ENCODE peak calls at places on chromosomes 12 and 14, in seven cellular contexts. One of them, this sample, is unnamed.

GRCh38 chr12:82554529-82554928 is 132.2 kb upstream of the TMTC2 start:
- DNase-seq in esophagus squamous epithelium: no peak
- DNase-seq in tibial nerve: no peak
- DNase-seq in fibroblast of lung: no peak
- DNase-seq in MM.1S: no peak
- DNase-seq in OCI-LY7: no peak
- DNase-seq in kidney: no peak
- DNase-seq in this sample: no peak

GRCh38 chr14:65847065-65847847 is 434.7 kb downstream of the FUT8 start:
- DNase-seq in MM.1S: peak; percentile 28
- DNase-seq in esophagus squamous epithelium: no peak
- DNase-seq in OCI-LY7: peak; percentile 47
- DNase-seq in fibroblast of lung: no peak
- DNase-seq in kidney: no peak
- DNase-seq in tibial nerve: no peak
- DNase-seq in this sample: no peak

GRCh38 chr14:35883677-35884293 is 57.6 kb downstream of the BRMS1L start:
- DNase-seq in fibroblast of lung: peak; percentile 41
- DNase-seq in MM.1S: peak; percentile 8
- DNase-seq in kidney: no peak
- DNase-seq in OCI-LY7: peak; percentile 49
- DNase-seq in tibial nerve: peak; percentile 34
- DNase-seq in esophagus squamous epithelium: no peak
- DNase-seq in this sample: no peak

GRCh38 chr14:23193432-23193831 is 10.0 kb upstream of the SLC7A8 start:
- DNase-seq in OCI-LY7: no peak
- DNase-seq in tibial nerve: no peak
- DNase-seq in kidney: no peak
- DNase-seq in MM.1S: no peak
- DNase-seq in esophagus squamous epithelium: no peak
- DNase-seq in fibroblast of lung: no peak
- DNase-seq in this sample: no peak

GRCh38 chr12:130981156-130981789 is 27.6 kb downstream of the ADGRD1 start:
- DNase-seq in kidney: no peak
- DNase-seq in fibroblast of lung: peak; percentile 3
- DNase-seq in esophagus squamous epithelium: no peak
- DNase-seq in MM.1S: no peak
- DNase-seq in OCI-LY7: peak; percentile 76
- DNase-seq in tibial nerve: no peak
- DNase-seq in this sample: no peak

GRCh38 chr12:28708918-28709371 is 440.1 kb upstream of the FAR2 start:
- DNase-seq in esophagus squamous epithelium: no peak
- DNase-seq in kidney: no peak
- DNase-seq in tibial nerve: peak; percentile 11
- DNase-seq in MM.1S: no peak
- DNase-seq in fibroblast of lung: peak; percentile 66
- DNase-seq in OCI-LY7: no peak
- DNase-seq in this sample: no peak

GRCh38 chr12:74285773-74286172 is 251.9 kb upstream of the ATXN7L3B start:
- DNase-seq in kidney: no peak
- DNase-seq in esophagus squamous epithelium: no peak
- DNase-seq in MM.1S: no peak
- DNase-seq in tibial nerve: no peak
- DNase-seq in fibroblast of lung: no peak
- DNase-seq in OCI-LY7: no peak
- DNase-seq in this sample: no peak

GRCh38 chr12:112900298-112901145 is 6.2 kb upstream of the OAS1 start:
- DNase-seq in OCI-LY7: peak; percentile 79
- DNase-seq in MM.1S: peak; percentile 48
- DNase-seq in tibial nerve: peak; percentile 48
- DNase-seq in fibroblast of lung: peak; percentile 36
- DNase-seq in esophagus squamous epithelium: no peak
- DNase-seq in kidney: no peak
- DNase-seq in this sample: peak; percentile 28

GRCh38 chr14:52902971-52903385 is 47.9 kb downstream of the FERMT2 start:
- DNase-seq in tibial nerve: no peak
- DNase-seq in OCI-LY7: no peak
- DNase-seq in fibroblast of lung: peak; percentile 59
- DNase-seq in MM.1S: no peak
- DNase-seq in esophagus squamous epithelium: no peak
- DNase-seq in kidney: no peak
- DNase-seq in this sample: no peak

GRCh38 chr12:69173358-69173757 is 66.0 kb upstream of the CPSF6 start:
- DNase-seq in esophagus squamous epithelium: no peak
- DNase-seq in fibroblast of lung: no peak
- DNase-seq in OCI-LY7: no peak
- DNase-seq in tibial nerve: no peak
- DNase-seq in MM.1S: no peak
- DNase-seq in kidney: no peak
- DNase-seq in this sample: no peak

GRCh38 chr14:96088131-96088880 is 49.1 kb downstream of the C14orf132 start:
- DNase-seq in fibroblast of lung: no peak
- DNase-seq in OCI-LY7: no peak
- DNase-seq in tibial nerve: no peak
- DNase-seq in esophagus squamous epithelium: no peak
- DNase-seq in MM.1S: no peak
- DNase-seq in kidney: no peak
- DNase-seq in this sample: no peak

GRCh38 chr14:81062816-81063215 is 107.4 kb downstream of the TSHR start:
- DNase-seq in OCI-LY7: peak; percentile 72
- DNase-seq in tibial nerve: peak; percentile 9
- DNase-seq in MM.1S: peak; percentile 41
- DNase-seq in esophagus squamous epithelium: no peak
- DNase-seq in fibroblast of lung: no peak
- DNase-seq in kidney: no peak
- DNase-seq in this sample: no peak

GRCh38 chr12:113479578-113480335 is 8.1 kb upstream of the LHX5 start:
- DNase-seq in kidney: no peak
- DNase-seq in OCI-LY7: no peak
- DNase-seq in fibroblast of lung: peak; percentile 34
- DNase-seq in tibial nerve: peak; percentile 28
- DNase-seq in MM.1S: no peak
- DNase-seq in esophagus squamous epithelium: no peak
- DNase-seq in this sample: no peak

GRCh38 chr14:22848391-22849164 is 12.2 kb downstream of the MMP14 start:
- DNase-seq in tibial nerve: peak; percentile 70
- DNase-seq in MM.1S: no peak
- DNase-seq in OCI-LY7: no peak
- DNase-seq in esophagus squamous epithelium: no peak
- DNase-seq in kidney: peak; percentile 84
- DNase-seq in fibroblast of lung: peak; percentile 99
- DNase-seq in this sample: no peak

GRCh38 chr12:28540324-28540714 is 350.1 kb downstream of the CCDC91 start:
- DNase-seq in OCI-LY7: no peak
- DNase-seq in esophagus squamous epithelium: no peak
- DNase-seq in tibial nerve: no peak
- DNase-seq in fibroblast of lung: no peak
- DNase-seq in kidney: no peak
- DNase-seq in MM.1S: no peak
- DNase-seq in this sample: no peak

GRCh38 chr14:67526181-67526580 is 6.9 kb upstream of the PLEKHH1 start:
- DNase-seq in tibial nerve: no peak
- DNase-seq in OCI-LY7: no peak
- DNase-seq in kidney: no peak
- DNase-seq in fibroblast of lung: no peak
- DNase-seq in MM.1S: no peak
- DNase-seq in esophagus squamous epithelium: no peak
- DNase-seq in this sample: no peak

GRCh38 chr12:82931349-82932116 is 244.8 kb downstream of the TMTC2 start:
- DNase-seq in fibroblast of lung: no peak
- DNase-seq in MM.1S: no peak
- DNase-seq in esophagus squamous epithelium: no peak
- DNase-seq in tibial nerve: no peak
- DNase-seq in OCI-LY7: no peak
- DNase-seq in kidney: no peak
- DNase-seq in this sample: no peak

GRCh38 chr12:51183816-51184215 is 10.9 kb upstream of the TFCP2 start:
- DNase-seq in tibial nerve: no peak
- DNase-seq in MM.1S: no peak
- DNase-seq in fibroblast of lung: peak; percentile 22
- DNase-seq in esophagus squamous epithelium: no peak
- DNase-seq in kidney: peak; percentile 87
- DNase-seq in OCI-LY7: no peak
- DNase-seq in this sample: no peak

GRCh38 chr14:92997343-92998061 is 74.6 kb downstream of the CHGA start:
- DNase-seq in esophagus squamous epithelium: no peak
- DNase-seq in MM.1S: no peak
- DNase-seq in fibroblast of lung: no peak
- DNase-seq in tibial nerve: no peak
- DNase-seq in kidney: no peak
- DNase-seq in OCI-LY7: no peak
- DNase-seq in this sample: no peak
- H3K27ac ChIP-seq in esophagus squamous epithelium: peak overlapping the region; percentile 18
- H3K27ac ChIP-seq in MM.1S: no peak overlapping the region
- H3K27ac ChIP-seq in fibroblast of lung: no peak overlapping the region
- H3K27ac ChIP-seq in tibial nerve: peak overlapping the region; percentile 43
- H3K27ac ChIP-seq in kidney: no peak overlapping the region
- H3K27ac ChIP-seq in OCI-LY7: no peak overlapping the region
- H3K27ac ChIP-seq in this sample: no peak overlapping the region

DNA sequence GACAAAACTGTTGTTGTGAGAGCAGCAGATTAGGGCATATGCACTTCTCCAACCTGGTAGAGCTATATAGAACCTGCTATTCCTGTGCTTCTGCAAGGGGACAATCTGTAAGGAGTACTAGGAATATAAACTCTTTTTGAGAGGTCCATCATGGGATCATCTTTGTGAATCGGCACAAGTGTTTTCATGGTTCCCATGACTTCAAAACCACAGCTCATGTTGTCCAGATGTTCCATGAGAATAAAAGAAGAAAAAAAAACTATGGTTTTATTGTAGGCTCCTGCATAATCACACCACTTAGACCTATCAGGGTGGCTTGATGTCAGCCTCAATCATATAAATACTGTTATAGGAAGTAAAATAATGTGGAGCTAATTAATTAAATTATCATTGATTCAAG is 311.4 kb upstream of the ATP2B1 start:
- DNase-seq in fibroblast of lung: no peak
- DNase-seq in kidney: no peak
- DNase-seq in OCI-LY7: no peak
- DNase-seq in tibial nerve: no peak
- DNase-seq in MM.1S: no peak
- DNase-seq in esophagus squamous epithelium: no peak
- DNase-seq in this sample: no peak
- TF ChIP-seq CTCF in fibroblast of lung: no peak
- TF ChIP-seq CTCF in kidney: no peak
- TF ChIP-seq CTCF in OCI-LY7: no peak
- TF ChIP-seq CTCF in tibial nerve: no peak
- TF ChIP-seq CTCF in MM.1S: no peak
- TF ChIP-seq CTCF in esophagus squamous epithelium: no peak
- TF ChIP-seq CTCF in this sample: no peak

GRCh38 chr12:6273931-6274687 is 36.4 kb upstream of the PLEKHG6 start:
- DNase-seq in kidney: peak; percentile 38
- DNase-seq in fibroblast of lung: no peak
- DNase-seq in OCI-LY7: no peak
- DNase-seq in tibial nerve: no peak
- DNase-seq in esophagus squamous epithelium: no peak
- DNase-seq in MM.1S: no peak
- DNase-seq in this sample: no peak

GRCh38 chr12:6271281-6271680 is 39.2 kb upstream of the PLEKHG6 start:
- DNase-seq in fibroblast of lung: no peak
- DNase-seq in esophagus squamous epithelium: no peak
- DNase-seq in tibial nerve: no peak
- DNase-seq in MM.1S: no peak
- DNase-seq in kidney: peak; percentile 29
- DNase-seq in OCI-LY7: no peak
- DNase-seq in this sample: no peak

GRCh38 chr12:6272300-6273208 is 37.9 kb upstream of the PLEKHG6 start:
- DNase-seq in tibial nerve: no peak
- DNase-seq in OCI-LY7: no peak
- DNase-seq in esophagus squamous epithelium: no peak
- DNase-seq in fibroblast of lung: no peak
- DNase-seq in kidney: peak; percentile 87
- DNase-seq in MM.1S: peak; percentile 89
- DNase-seq in this sample: peak; percentile 90

GRCh38 chr12:6275609-6276246 is 34.8 kb upstream of the PLEKHG6 start:
- DNase-seq in kidney: peak; percentile 13
- DNase-seq in fibroblast of lung: no peak
- DNase-seq in tibial nerve: no peak
- DNase-seq in esophagus squamous epithelium: no peak
- DNase-seq in OCI-LY7: no peak
- DNase-seq in MM.1S: no peak
- DNase-seq in this sample: peak; percentile 56

DNA sequence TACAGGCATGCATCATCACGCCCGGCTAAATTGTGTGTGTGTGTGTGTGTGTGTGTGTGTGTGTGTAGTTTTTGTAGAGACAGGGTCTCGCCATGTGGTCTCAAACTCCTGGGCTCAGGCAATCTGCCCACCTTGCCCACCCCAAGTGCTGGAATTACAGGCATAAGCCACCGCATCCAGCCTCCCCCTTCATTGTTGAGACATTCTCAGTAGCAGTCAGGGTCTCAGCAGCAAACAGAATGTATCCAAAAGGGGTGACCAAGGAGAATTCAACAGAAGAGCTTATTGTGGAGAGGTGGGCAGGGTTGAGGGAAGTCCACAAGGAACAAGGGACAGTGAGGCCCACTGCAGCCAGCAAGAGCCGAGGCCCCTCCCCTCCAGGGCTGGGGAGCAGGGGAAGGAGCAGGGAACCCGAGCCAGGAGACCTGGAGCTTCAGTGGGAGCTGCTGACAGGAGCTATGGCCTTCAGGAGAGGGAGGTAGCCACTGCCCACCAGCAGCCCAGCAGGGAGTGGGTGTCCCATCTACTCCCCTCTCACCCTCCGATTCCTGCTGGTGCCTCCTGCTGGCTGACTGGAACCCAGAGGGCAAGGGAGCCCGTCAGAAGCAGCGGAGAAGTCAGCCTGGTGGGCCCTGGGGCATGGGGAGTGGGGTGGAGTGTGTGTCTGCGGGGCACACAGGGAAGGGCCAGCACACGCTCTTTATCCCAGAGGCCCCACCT is 37.1 kb upstream of the PLEKHG6 start:
- DNase-seq in fibroblast of lung: no peak
- DNase-seq in OCI-LY7: no peak
- DNase-seq in MM.1S: no peak
- DNase-seq in tibial nerve: no peak
- DNase-seq in kidney: peak; percentile 75
- DNase-seq in esophagus squamous epithelium: no peak
- DNase-seq in this sample: peak; percentile 42
- H3K4me3 ChIP-seq in fibroblast of lung: no peak overlapping the region
- H3K4me3 ChIP-seq in OCI-LY7: no peak overlapping the region
- H3K4me3 ChIP-seq in MM.1S: no peak overlapping the region
- H3K4me3 ChIP-seq in tibial nerve: no peak overlapping the region
- H3K4me3 ChIP-seq in kidney: no peak overlapping the region
- H3K4me3 ChIP-seq in esophagus squamous epithelium: no peak overlapping the region
- H3K4me3 ChIP-seq in this sample: no peak overlapping the region

GRCh38 chr14:21258194-21258888 is 10.9 kb downstream of the HNRNPC start:
- DNase-seq in tibial nerve: no peak
- DNase-seq in fibroblast of lung: no peak
- DNase-seq in kidney: no peak
- DNase-seq in esophagus squamous epithelium: no peak
- DNase-seq in MM.1S: no peak
- DNase-seq in OCI-LY7: no peak
- DNase-seq in this sample: no peak
- H3K27ac ChIP-seq in tibial nerve: no peak overlapping the region
- H3K27ac ChIP-seq in fibroblast of lung: no peak overlapping the region
- H3K27ac ChIP-seq in kidney: no peak overlapping the region
- H3K27ac ChIP-seq in esophagus squamous epithelium: no peak overlapping the region
- H3K27ac ChIP-seq in MM.1S: no peak overlapping the region
- H3K27ac ChIP-seq in OCI-LY7: no peak overlapping the region
- H3K27ac ChIP-seq in this sample: no peak overlapping the region

GRCh38 chr12:16384732-16385131 is 37.3 kb downstream of the MGST1 start:
- DNase-seq in esophagus squamous epithelium: no peak
- DNase-seq in fibroblast of lung: no peak
- DNase-seq in OCI-LY7: no peak
- DNase-seq in kidney: no peak
- DNase-seq in tibial nerve: no peak
- DNase-seq in MM.1S: no peak
- DNase-seq in this sample: no peak
- TF ChIP-seq CTCF in esophagus squamous epithelium: no peak
- TF ChIP-seq CTCF in fibroblast of lung: no peak
- TF ChIP-seq CTCF in OCI-LY7: no peak
- TF ChIP-seq CTCF in kidney: no peak
- TF ChIP-seq CTCF in tibial nerve: no peak
- TF ChIP-seq CTCF in MM.1S: no peak
- TF ChIP-seq CTCF in this sample: no peak

This sample was measured in upper lobe of left lung.